ENCODE peak calls at places on chromosomes 13 and 19, in six cellular contexts. One of them, this sample, is unnamed.

GRCh38 chr19:55691561-55692481 is 16.8 kb downstream of the EPN1 start:
- DNase-seq in bronchial epithelial cell: no peak
- DNase-seq in CD8-positive, alpha-beta memory T cell: no peak
- DNase-seq in mucosa of descending colon: no peak
- DNase-seq in coronary artery: no peak
- DNase-seq in uterus: no peak
- DNase-seq in this sample: peak

GRCh38 chr13:31947506-31947905 is 84.1 kb upstream of the FRY start:
- DNase-seq in CD8-positive, alpha-beta memory T cell: no peak
- DNase-seq in uterus: no peak
- DNase-seq in mucosa of descending colon: no peak
- DNase-seq in bronchial epithelial cell: no peak
- DNase-seq in coronary artery: no peak
- DNase-seq in this sample: no peak

GRCh38 chr19:38036707-38037106 is 129.7 kb downstream of the SIPA1L3 start:
- DNase-seq in uterus: no peak
- DNase-seq in bronchial epithelial cell: no peak
- DNase-seq in CD8-positive, alpha-beta memory T cell: no peak
- DNase-seq in coronary artery: no peak
- DNase-seq in mucosa of descending colon: no peak
- DNase-seq in this sample: no peak

GRCh38 chr19:55253842-55254624 is 4.8 kb downstream of the PPP6R1 start:
- DNase-seq in coronary artery: no peak
- DNase-seq in CD8-positive, alpha-beta memory T cell: peak
- DNase-seq in uterus: no peak
- DNase-seq in bronchial epithelial cell: no peak
- DNase-seq in mucosa of descending colon: peak
- DNase-seq in this sample: peak

GRCh38 chr13:114050536-114051450 is 76.9 kb upstream of the C13orf46 start:
- DNase-seq in uterus: no peak
- DNase-seq in coronary artery: no peak
- DNase-seq in CD8-positive, alpha-beta memory T cell: no peak
- DNase-seq in mucosa of descending colon: no peak
- DNase-seq in bronchial epithelial cell: no peak
- DNase-seq in this sample: no peak

GRCh38 chr19:32615569-32615968 is 34.6 kb downstream of the PDCD5 start:
- DNase-seq in mucosa of descending colon: no peak
- DNase-seq in CD8-positive, alpha-beta memory T cell: no peak
- DNase-seq in uterus: no peak
- DNase-seq in coronary artery: no peak
- DNase-seq in bronchial epithelial cell: no peak
- DNase-seq in this sample: no peak

GRCh38 chr13:44158741-44159632 is 214.6 kb upstream of the SERP2 start:
- DNase-seq in bronchial epithelial cell: no peak
- DNase-seq in coronary artery: no peak
- DNase-seq in CD8-positive, alpha-beta memory T cell: no peak
- DNase-seq in uterus: no peak
- DNase-seq in mucosa of descending colon: no peak
- DNase-seq in this sample: no peak

GRCh38 chr13:77431449-77431848 is 104.1 kb upstream of the SCEL start:
- DNase-seq in mucosa of descending colon: no peak
- DNase-seq in bronchial epithelial cell: no peak
- DNase-seq in uterus: no peak
- DNase-seq in CD8-positive, alpha-beta memory T cell: no peak
- DNase-seq in coronary artery: no peak
- DNase-seq in this sample: no peak

GRCh38 chr19:55447421-55448174 is 4.5 kb upstream of the SHISA7 start:
- DNase-seq in CD8-positive, alpha-beta memory T cell: no peak
- DNase-seq in coronary artery: no peak
- DNase-seq in mucosa of descending colon: no peak
- DNase-seq in bronchial epithelial cell: peak
- DNase-seq in uterus: no peak
- DNase-seq in this sample: peak

GRCh38 chr19:43534811-43535761 is 2.1 kb downstream of the ZNF575 start:
- DNase-seq in uterus: peak
- DNase-seq in coronary artery: peak
- DNase-seq in bronchial epithelial cell: peak
- DNase-seq in CD8-positive, alpha-beta memory T cell: no peak
- DNase-seq in mucosa of descending colon: peak
- DNase-seq in this sample: peak

GRCh38 chr13:29509999-29510586 is 85.4 kb downstream of the SLC7A1 start:
- DNase-seq in bronchial epithelial cell: no peak
- DNase-seq in uterus: no peak
- DNase-seq in mucosa of descending colon: no peak
- DNase-seq in CD8-positive, alpha-beta memory T cell: no peak
- DNase-seq in coronary artery: no peak
- DNase-seq in this sample: no peak

GRCh38 chr13:72643339-72643989 is 84.0 kb downstream of the MZT1 start:
- DNase-seq in uterus: no peak
- DNase-seq in bronchial epithelial cell: peak
- DNase-seq in CD8-positive, alpha-beta memory T cell: peak
- DNase-seq in mucosa of descending colon: peak
- DNase-seq in coronary artery: no peak
- DNase-seq in this sample: peak

GRCh38 chr13:101429733-101430132 is 13.4 kb upstream of the NALCN start:
- DNase-seq in mucosa of descending colon: no peak
- DNase-seq in bronchial epithelial cell: peak
- DNase-seq in coronary artery: no peak
- DNase-seq in uterus: no peak
- DNase-seq in CD8-positive, alpha-beta memory T cell: no peak
- DNase-seq in this sample: no peak

GRCh38 chr13:87677334-87678234 is 6.4 kb downstream of the SLITRK5 start:
- DNase-seq in mucosa of descending colon: peak
- DNase-seq in uterus: no peak
- DNase-seq in coronary artery: peak
- DNase-seq in bronchial epithelial cell: no peak
- DNase-seq in CD8-positive, alpha-beta memory T cell: no peak
- DNase-seq in this sample: peak

GRCh38 chr19:682678-683320 is 6.6 kb downstream of the FSTL3 start:
- DNase-seq in uterus: no peak
- DNase-seq in mucosa of descending colon: no peak
- DNase-seq in CD8-positive, alpha-beta memory T cell: no peak
- DNase-seq in coronary artery: no peak
- DNase-seq in bronchial epithelial cell: no peak
- DNase-seq in this sample: no peak

GRCh38 chr19:6680141-6680540 is 10.2 kb upstream of the TNFSF14 start:
- DNase-seq in mucosa of descending colon: no peak
- DNase-seq in bronchial epithelial cell: peak
- DNase-seq in uterus: no peak
- DNase-seq in CD8-positive, alpha-beta memory T cell: no peak
- DNase-seq in coronary artery: no peak
- DNase-seq in this sample: no peak

GRCh38 chr13:29582171-29582570 is 13.3 kb downstream of the SLC7A1 start:
- DNase-seq in CD8-positive, alpha-beta memory T cell: no peak
- DNase-seq in mucosa of descending colon: peak
- DNase-seq in coronary artery: no peak
- DNase-seq in uterus: no peak
- DNase-seq in bronchial epithelial cell: no peak
- DNase-seq in this sample: no peak

GRCh38 chr13:42497798-42498197 is 76.2 kb upstream of the TNFSF11 start:
- DNase-seq in CD8-positive, alpha-beta memory T cell: no peak
- DNase-seq in bronchial epithelial cell: peak
- DNase-seq in coronary artery: no peak
- DNase-seq in uterus: no peak
- DNase-seq in mucosa of descending colon: no peak
- DNase-seq in this sample: no peak

GRCh38 chr13:114015608-114016295 is 41.9 kb upstream of the C13orf46 start:
- DNase-seq in uterus: no peak
- DNase-seq in mucosa of descending colon: peak
- DNase-seq in bronchial epithelial cell: peak
- DNase-seq in coronary artery: no peak
- DNase-seq in CD8-positive, alpha-beta memory T cell: no peak
- DNase-seq in this sample: no peak

GRCh38 chr13:31073859-31074718 is 87.6 kb downstream of the HSPH1 start:
- DNase-seq in bronchial epithelial cell: peak
- DNase-seq in uterus: no peak
- DNase-seq in coronary artery: no peak
- DNase-seq in CD8-positive, alpha-beta memory T cell: no peak
- DNase-seq in mucosa of descending colon: no peak
- DNase-seq in this sample: no peak

GRCh38 chr19:49870309-49870901 is 3.0 kb upstream of the PNKP start:
- DNase-seq in bronchial epithelial cell: no peak
- DNase-seq in CD8-positive, alpha-beta memory T cell: no peak
- DNase-seq in coronary artery: no peak
- DNase-seq in mucosa of descending colon: peak
- DNase-seq in uterus: no peak
- DNase-seq in this sample: no peak

GRCh38 chr19:39236527-39236926 is 8.3 kb downstream of the IFNL3 start:
- DNase-seq in uterus: no peak
- DNase-seq in mucosa of descending colon: peak
- DNase-seq in coronary artery: no peak
- DNase-seq in CD8-positive, alpha-beta memory T cell: no peak
- DNase-seq in bronchial epithelial cell: no peak
- DNase-seq in this sample: peak

GRCh38 chr13:33682020-33682564 is 135.9 kb upstream of the RFC3 start:
- DNase-seq in uterus: no peak
- DNase-seq in coronary artery: no peak
- DNase-seq in mucosa of descending colon: no peak
- DNase-seq in CD8-positive, alpha-beta memory T cell: no peak
- DNase-seq in bronchial epithelial cell: no peak
- DNase-seq in this sample: no peak

GRCh38 chr13:97948041-97948440 is 5.4 kb upstream of the IPO5 start:
- DNase-seq in mucosa of descending colon: no peak
- DNase-seq in bronchial epithelial cell: peak
- DNase-seq in CD8-positive, alpha-beta memory T cell: no peak
- DNase-seq in uterus: no peak
- DNase-seq in coronary artery: no peak
- DNase-seq in this sample: no peak

GRCh38 chr13:97945342-97945741 is 8.1 kb upstream of the IPO5 start:
- DNase-seq in coronary artery: no peak
- DNase-seq in mucosa of descending colon: no peak
- DNase-seq in uterus: no peak
- DNase-seq in bronchial epithelial cell: no peak
- DNase-seq in CD8-positive, alpha-beta memory T cell: no peak
- DNase-seq in this sample: no peak

GRCh38 chr13:97945792-97946419 is 7.6 kb upstream of the IPO5 start:
- DNase-seq in uterus: no peak
- DNase-seq in coronary artery: no peak
- DNase-seq in CD8-positive, alpha-beta memory T cell: no peak
- DNase-seq in mucosa of descending colon: no peak
- DNase-seq in bronchial epithelial cell: peak
- DNase-seq in this sample: no peak

GRCh38 chr13:97944396-97945029 is 9.0 kb upstream of the IPO5 start:
- DNase-seq in bronchial epithelial cell: peak
- DNase-seq in CD8-positive, alpha-beta memory T cell: no peak
- DNase-seq in mucosa of descending colon: no peak
- DNase-seq in coronary artery: no peak
- DNase-seq in uterus: no peak
- DNase-seq in this sample: no peak

DNA sequence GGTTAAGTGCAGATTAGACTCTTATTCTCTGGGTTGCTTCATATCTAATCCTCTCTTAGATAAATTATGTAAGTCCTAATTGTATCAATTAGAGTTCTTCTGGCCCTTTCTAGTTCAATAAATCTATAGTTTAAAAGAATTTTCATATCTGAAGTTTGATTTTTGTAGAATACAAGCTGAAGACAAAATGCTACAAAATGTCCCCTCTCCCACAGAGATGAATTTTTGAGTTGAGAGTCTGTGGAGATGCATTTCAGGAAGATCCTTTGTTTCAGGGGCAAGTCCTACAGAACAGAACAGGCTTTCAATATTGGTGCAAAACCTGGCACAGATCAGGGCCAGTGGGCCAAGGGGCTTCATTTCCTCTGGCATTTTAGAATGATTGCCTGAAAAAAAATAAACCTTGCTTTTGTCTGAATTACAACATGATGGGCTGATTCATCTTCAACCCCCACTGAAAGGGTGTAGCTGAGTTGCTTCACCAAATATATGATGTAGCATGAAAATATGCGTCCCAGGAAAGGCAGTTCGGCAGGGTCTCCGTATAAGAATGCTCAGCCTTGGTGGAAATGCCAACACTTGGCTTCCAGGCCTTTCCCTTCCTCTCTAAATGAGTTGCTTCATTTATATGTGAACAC is 6.4 kb upstream of the IPO5 start:
- DNase-seq in uterus: no peak
- DNase-seq in bronchial epithelial cell: peak
- DNase-seq in coronary artery: no peak
- DNase-seq in CD8-positive, alpha-beta memory T cell: no peak
- DNase-seq in mucosa of descending colon: no peak
- DNase-seq in this sample: no peak
- H3K4me3 ChIP-seq in uterus: no peak
- H3K4me3 ChIP-seq in bronchial epithelial cell: no peak
- H3K4me3 ChIP-seq in coronary artery: no peak
- H3K4me3 ChIP-seq in CD8-positive, alpha-beta memory T cell: no peak
- H3K4me3 ChIP-seq in mucosa of descending colon: no peak
- H3K4me3 ChIP-seq in this sample: no peak

GRCh38 chr13:60032836-60033235 is 130.9 kb downstream of the DIAPH3 start:
- DNase-seq in CD8-positive, alpha-beta memory T cell: no peak
- DNase-seq in coronary artery: no peak
- DNase-seq in bronchial epithelial cell: no peak
- DNase-seq in uterus: no peak
- DNase-seq in mucosa of descending colon: no peak
- DNase-seq in this sample: no peak

DNA sequence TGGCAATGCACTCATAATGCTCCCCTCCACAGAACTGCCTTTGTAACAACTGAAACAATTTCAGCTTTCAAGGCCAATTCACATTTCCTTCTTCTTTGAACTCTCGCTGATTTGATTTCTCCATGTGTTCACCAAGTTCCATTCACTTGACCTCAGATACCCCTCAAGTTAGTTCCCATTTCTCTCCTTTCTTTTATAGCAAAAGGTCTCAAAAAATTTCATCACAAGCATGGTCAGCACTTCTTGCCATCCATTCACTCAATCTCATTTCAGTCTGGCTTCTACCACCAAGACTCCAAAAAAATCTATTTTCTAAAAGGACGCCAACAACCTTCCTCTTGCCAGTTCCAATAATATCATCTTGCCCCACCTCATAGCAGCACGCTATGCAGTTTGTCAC is 135.7 kb downstream of the DIAPH3 start:
- DNase-seq in uterus: no peak
- DNase-seq in CD8-positive, alpha-beta memory T cell: no peak
- DNase-seq in mucosa of descending colon: no peak
- DNase-seq in bronchial epithelial cell: no peak
- DNase-seq in coronary artery: no peak
- DNase-seq in this sample: no peak
- H3K4me3 ChIP-seq in uterus: no peak
- H3K4me3 ChIP-seq in CD8-positive, alpha-beta memory T cell: no peak
- H3K4me3 ChIP-seq in mucosa of descending colon: no peak
- H3K4me3 ChIP-seq in bronchial epithelial cell: no peak
- H3K4me3 ChIP-seq in coronary artery: no peak
- H3K4me3 ChIP-seq in this sample: no peak

DNA sequence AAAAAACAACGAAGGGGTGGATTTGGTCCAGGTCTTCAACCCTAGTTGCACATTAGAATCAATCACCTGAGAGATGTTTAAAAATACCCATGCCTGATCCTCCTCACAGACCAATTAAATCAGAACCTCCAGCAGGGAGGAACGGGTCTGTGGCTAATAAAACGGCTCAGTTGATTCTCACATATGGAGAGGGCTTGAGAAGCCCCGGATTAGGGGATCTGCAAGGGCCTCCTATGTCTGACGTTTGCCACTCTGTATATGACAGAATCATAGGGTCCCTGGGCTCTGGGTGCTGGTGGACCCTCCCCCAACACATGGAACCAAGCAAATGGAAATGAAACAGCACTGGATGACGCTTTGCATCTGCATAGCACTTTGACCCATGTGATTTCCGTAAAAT is 36.7 kb upstream of the C13orf42 start:
- DNase-seq in uterus: no peak
- DNase-seq in mucosa of descending colon: no peak
- DNase-seq in coronary artery: no peak
- DNase-seq in CD8-positive, alpha-beta memory T cell: no peak
- DNase-seq in bronchial epithelial cell: no peak
- DNase-seq in this sample: no peak
- H3K4me3 ChIP-seq in uterus: no peak
- H3K4me3 ChIP-seq in mucosa of descending colon: no peak
- H3K4me3 ChIP-seq in coronary artery: no peak
- H3K4me3 ChIP-seq in CD8-positive, alpha-beta memory T cell: no peak
- H3K4me3 ChIP-seq in bronchial epithelial cell: no peak
- H3K4me3 ChIP-seq in this sample: no peak

GRCh38 chr19:16587031-16588023 is 15.1 kb upstream of the SLC35E1 start:
- DNase-seq in uterus: no peak
- DNase-seq in CD8-positive, alpha-beta memory T cell: peak
- DNase-seq in coronary artery: no peak
- DNase-seq in bronchial epithelial cell: peak
- DNase-seq in mucosa of descending colon: peak
- DNase-seq in this sample: no peak
- H3K4me3 ChIP-seq in uterus: peak
- H3K4me3 ChIP-seq in CD8-positive, alpha-beta memory T cell: peak
- H3K4me3 ChIP-seq in coronary artery: peak
- H3K4me3 ChIP-seq in bronchial epithelial cell: no peak
- H3K4me3 ChIP-seq in mucosa of descending colon: no peak
- H3K4me3 ChIP-seq in this sample: no peak